ENCODE peak calls at places on chromosomes 16 and 17, in ten cellular contexts. W is NCI-H446 treated with DMSO at 0.1 percent for 48 hours; X is aorta; Q is stimulated activated CD4-positive, alpha-beta T cell treated with anti-CD3 and anti-CD28 coated beads, Interleukin-1b, Interleukin-23, amount 100 ng/mL, for 1 hour; R is CD4-positive, CD25-positive, alpha-beta regulatory T cell; L is activated CD4-positive, CD25-positive, alpha-beta regulatory T cell; G is cardiac fibroblast; E is GM18507; B is GM10248; Y is naive thymus-derived CD8-positive, alpha-beta T cell. V is an unnamed sample.

GRCh38 chr16:56301391-56301850 is 110.1 kb downstream of the GNAO1 start:
- DNase-seq in R (no peak), Q (no peak), X (no peak), G (peak), Y (no peak), B (no peak), E (no peak), L (no peak), W (no peak), V (no peak)

GRCh38 chr17:79414520-79415065 is 196.3 kb downstream of the RBFOX3 start:
- DNase-seq in W (no peak), Q (no peak), E (no peak), R (no peak), L (no peak), Y (no peak), B (no peak), G (no peak), X (no peak), V (no peak)

GRCh38 chr17:47720754-47721533 is 12.1 kb upstream of the TBX21 start:
- DNase-seq in G (peak), E (no peak), L (peak), R (peak), W (no peak), X (peak), Y (no peak), B (peak), Q (peak), V (peak)

GRCh38 chr17:81194941-81195901 is 27.5 kb downstream of the CEP131 start:
- DNase-seq in Y (no peak), X (no peak), G (no peak), R (no peak), B (no peak), W (no peak), E (no peak), L (no peak), Q (no peak), V (no peak)

GRCh38 chr16:85027968-85028637 is 508 bp downstream of the KIAA0513 start:
- DNase-seq in X (no peak), W (no peak), B (no peak), E (no peak), Y (peak), G (no peak), L (no peak), Q (no peak), R (no peak), V (no peak)

GRCh38 chr16:89287777-89288576 is 70.5 kb downstream of the ZNF778 start:
- DNase-seq in E (no peak), Q (no peak), X (no peak), Y (no peak), B (no peak), G (no peak), L (no peak), R (no peak), W (no peak), V (no peak)

GRCh38 chr17:73203135-73203787 is 10.4 kb downstream of the COG1 start:
- DNase-seq in G (no peak), Y (peak), L (no peak), R (no peak), E (no peak), X (no peak), Q (no peak), W (no peak), B (no peak), V (no peak)

GRCh38 chr17:44091200-44091997 is 20.9 kb downstream of the G6PC3 start:
- DNase-seq in Y (no peak), L (no peak), X (no peak), B (no peak), G (no peak), Q (no peak), R (no peak), E (no peak), W (no peak), V (no peak)

GRCh38 chr17:42023524-42024349 is 3.8 kb downstream of the NKIRAS2 start:
- DNase-seq in Q (no peak), R (no peak), L (no peak), G (no peak), B (no peak), W (no peak), E (no peak), X (no peak), Y (no peak), V (no peak)

GRCh38 chr17:978110-979093 is 1.2 kb downstream of the NXN start:
- DNase-seq in E (no peak), Q (no peak), B (no peak), R (no peak), Y (peak), L (no peak), X (peak), W (no peak), G (no peak), V (no peak)

GRCh38 chr16:31354394-31355291 is at the start of gene ITGAX:
- DNase-seq in G (peak), Y (peak), W (no peak), X (peak), L (no peak), E (no peak), B (peak), R (no peak), Q (peak), V (no peak)

GRCh38 chr16:72938426-72939164 is 109.3 kb downstream of the ZFHX3 start:
- DNase-seq in X (peak), Y (no peak), E (no peak), Q (no peak), W (peak), L (no peak), G (peak), B (no peak), R (no peak), V (no peak)

GRCh38 chr16:66932076-66932475 is 2.1 kb downstream of the CIAO2B start:
- DNase-seq in Y (no peak), R (no peak), Q (no peak), W (no peak), B (no peak), E (no peak), L (no peak), X (no peak), G (no peak), V (no peak)

GRCh38 chr17:17892009-17892408 is 55.2 kb upstream of the SREBF1 start:
- DNase-seq in L (no peak), R (no peak), E (no peak), B (peak), Y (no peak), X (no peak), W (no peak), G (no peak), Q (no peak), V (no peak)

GRCh38 chr17:4043862-4044261 is 79.6 kb upstream of the ATP2A3 start:
- DNase-seq in Q (peak), X (no peak), E (no peak), W (no peak), G (no peak), B (no peak), Y (peak), L (peak), R (no peak), V (peak)

GRCh38 chr17:49928826-49929475 is 40.0 kb upstream of the DLX4 start:
- DNase-seq in X (no peak), Y (no peak), G (no peak), R (no peak), E (no peak), L (no peak), B (no peak), W (no peak), Q (no peak), V (no peak)

GRCh38 chr17:43427362-43428043 is 28.7 kb downstream of the ARL4D start:
- DNase-seq in R (no peak), G (no peak), L (no peak), E (no peak), B (no peak), X (no peak), Q (no peak), W (no peak), Y (no peak), V (no peak)